ENCODE peak calls at places on chromosomes 6 and 20, in five cellular contexts. T, Y, I, U and P are unnamed samples.

GRCh38 chr20:38889792-38890496 is 36.3 kb upstream of the FAM83D start:
- DNase-seq in U (no peak), I (no peak), T (no peak), Y (no peak), P (no peak)

GRCh38 chr6:24919404-24919892 is 16.3 kb downstream of the RIPOR2 start:
- DNase-seq in I (no peak), Y (no peak), T (no peak), U (no peak), P (no peak)

GRCh38 chr6:167515873-167516507 is 191.1 kb downstream of the TTLL2 start:
- DNase-seq in Y (no peak), T (no peak), I (no peak), U (no peak), P (no peak)

GRCh38 chr6:4805553-4806307 is 29.5 kb downstream of the CDYL start:
- DNase-seq in T (peak), U (peak), Y (peak), I (no peak), P (peak)

GRCh38 chr6:111256646-111257045 is 169.3 kb downstream of the SLC16A10 start:
- DNase-seq in T (no peak), I (no peak), Y (no peak), U (no peak), P (no peak)

GRCh38 chr20:341682-342081 is 5.2 kb upstream of the NRSN2 start:
- DNase-seq in U (no peak), T (no peak), Y (no peak), I (no peak), P (no peak)

GRCh38 chr20:9677224-9677623 is 161.7 kb downstream of the PAK5 start:
- DNase-seq in I (no peak), Y (no peak), U (no peak), T (no peak), P (no peak)

GRCh38 chr6:84166395-84166794 is 61.0 kb downstream of the CEP162 start:
- DNase-seq in U (no peak), T (no peak), Y (no peak), I (no peak), P (no peak)

GRCh38 chr6:70396163-70396562 is 17.1 kb upstream of the FAM135A start:
- DNase-seq in U (no peak), I (no peak), T (no peak), Y (no peak), P (no peak)

GRCh38 chr6:70396796-70397729 is 16.2 kb upstream of the FAM135A start:
- DNase-seq in Y (no peak), I (no peak), T (no peak), U (no peak), P (no peak)

GRCh38 chr6:70395301-70395672 is 18.0 kb upstream of the FAM135A start:
- DNase-seq in T (no peak), I (no peak), U (no peak), Y (no peak), P (no peak)

GRCh38 chr6:70394518-70395300 is 18.6 kb upstream of the FAM135A start:
- DNase-seq in Y (no peak), U (no peak), T (no peak), I (no peak), P (no peak)

DNA sequence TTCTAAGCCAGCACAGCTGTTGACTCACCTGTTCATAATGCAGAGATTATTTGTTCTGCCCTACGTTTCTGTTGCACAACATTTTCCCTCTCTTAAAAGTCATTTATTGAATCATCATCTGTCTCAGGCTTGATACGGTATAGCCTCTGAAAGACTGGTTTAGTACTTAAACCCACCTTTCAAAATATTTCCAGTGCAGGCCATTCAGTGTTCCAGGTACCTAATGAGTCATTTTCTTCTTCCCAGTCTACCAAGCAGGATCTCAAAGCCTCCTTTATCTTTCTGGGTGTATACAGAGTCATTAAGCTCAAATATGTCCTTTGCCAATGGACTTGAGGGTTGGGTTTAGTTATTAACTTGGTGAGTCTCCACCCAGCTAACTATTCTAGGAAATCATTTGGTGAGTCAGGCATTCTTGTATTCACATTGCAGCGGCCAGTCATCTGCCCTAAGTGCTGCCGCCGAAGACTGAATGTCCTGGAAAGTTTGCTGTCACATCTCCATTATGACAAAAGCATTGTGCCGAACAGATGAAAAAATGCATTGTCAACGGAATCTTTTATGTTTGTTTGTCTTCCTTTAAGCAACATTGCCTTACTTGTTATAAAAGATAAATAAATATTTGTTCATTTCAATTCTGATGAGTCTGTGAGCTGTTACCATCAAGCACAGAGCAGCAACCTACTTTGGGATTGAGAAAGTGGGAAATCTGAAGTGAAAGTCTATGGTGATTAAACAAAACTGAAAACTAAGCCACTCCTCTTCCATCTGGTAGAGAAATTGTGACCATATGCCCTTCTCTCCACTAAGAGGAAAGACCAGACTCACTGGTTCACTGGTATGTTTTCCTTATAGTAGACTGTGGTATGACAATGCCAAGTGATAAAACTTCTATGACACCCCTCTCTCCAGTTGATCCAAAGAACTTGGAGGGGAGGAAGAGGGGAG is 14.3 kb upstream of the FAM135A start:
- DNase-seq in Y (peak), T (peak), I (no peak), U (no peak), P (no peak)
- TF ChIP-seq POLR2A in Y (no peak), T (peak), I (no peak), U (no peak), P (no peak)

GRCh38 chr6:169185011-169185521 is 68.6 kb downstream of the THBS2 start:
- DNase-seq in T (no peak), U (no peak), I (peak), Y (no peak), P (no peak)

GRCh38 chr6:169183233-169183632 is 70.4 kb downstream of the THBS2 start:
- DNase-seq in I (peak), Y (no peak), T (no peak), U (no peak), P (no peak)

GRCh38 chr6:169186496-169187169 is 67.0 kb downstream of the THBS2 start:
- DNase-seq in I (peak), T (no peak), U (no peak), Y (no peak), P (no peak)

GRCh38 chr6:169188051-169188863 is 65.4 kb downstream of the THBS2 start:
- DNase-seq in I (peak), U (no peak), T (no peak), Y (no peak), P (no peak)

DNA sequence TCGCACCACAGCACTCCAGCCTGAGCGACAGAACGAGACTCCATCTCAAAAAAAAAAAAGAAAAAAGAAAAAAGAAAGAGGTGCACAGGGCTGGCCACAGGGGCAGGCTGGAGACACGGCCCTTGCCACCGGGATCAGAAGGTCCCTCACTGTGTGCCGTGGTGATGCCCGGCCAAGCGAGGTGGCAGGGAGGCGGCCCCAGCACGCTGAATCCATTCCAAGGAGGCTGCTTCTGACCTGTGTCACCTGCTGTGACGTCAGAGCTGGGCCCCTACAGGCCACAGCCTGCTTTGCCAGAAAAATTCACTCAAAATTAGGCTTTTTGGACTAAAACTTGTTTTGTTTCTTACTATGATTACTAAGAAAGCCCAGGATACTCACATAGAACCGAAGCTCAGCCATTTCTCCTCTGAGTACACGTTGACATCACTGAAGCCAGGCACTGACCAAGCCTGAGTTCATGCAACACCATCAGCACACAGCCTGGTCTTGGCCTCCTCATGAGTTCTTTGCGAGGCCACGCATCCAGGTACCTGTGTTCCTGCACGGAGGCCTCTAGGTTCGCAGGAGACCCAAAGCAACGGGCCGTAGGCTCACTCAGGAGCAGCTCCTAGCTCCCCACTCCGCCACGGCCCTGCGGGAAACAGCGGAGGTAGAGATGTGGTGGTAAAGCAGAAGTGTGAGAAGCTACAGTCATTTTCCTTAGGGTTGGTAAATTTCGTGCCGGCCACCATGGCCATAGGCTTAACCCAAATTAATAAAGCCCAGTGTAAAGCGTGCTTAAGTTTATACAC is 67.8 kb downstream of the THBS2 start:
- DNase-seq in Y (no peak), U (no peak), I (peak), T (no peak), P (no peak)
- H3K27ac ChIP-seq in Y (no peak), U (no peak), I (no peak), T (no peak), P (no peak)

GRCh38 chr6:114713690-114714089 is 370.9 kb upstream of the HS3ST5 start:
- DNase-seq in U (no peak), Y (no peak), T (no peak), I (no peak), P (no peak)

GRCh38 chr6:114718716-114719270 is 376.0 kb upstream of the HS3ST5 start:
- DNase-seq in I (no peak), U (no peak), Y (no peak), T (no peak), P (no peak)

GRCh38 chr6:114712129-114712662 is 369.4 kb upstream of the HS3ST5 start:
- DNase-seq in U (no peak), T (no peak), Y (no peak), I (no peak), P (no peak)

GRCh38 chr6:114714836-114715507 is 372.1 kb upstream of the HS3ST5 start:
- DNase-seq in Y (no peak), I (no peak), T (no peak), U (no peak), P (no peak)
- TF ChIP-seq POLR2A in Y (no peak), I (no peak), T (no peak), U (no peak), P (no peak)

DNA sequence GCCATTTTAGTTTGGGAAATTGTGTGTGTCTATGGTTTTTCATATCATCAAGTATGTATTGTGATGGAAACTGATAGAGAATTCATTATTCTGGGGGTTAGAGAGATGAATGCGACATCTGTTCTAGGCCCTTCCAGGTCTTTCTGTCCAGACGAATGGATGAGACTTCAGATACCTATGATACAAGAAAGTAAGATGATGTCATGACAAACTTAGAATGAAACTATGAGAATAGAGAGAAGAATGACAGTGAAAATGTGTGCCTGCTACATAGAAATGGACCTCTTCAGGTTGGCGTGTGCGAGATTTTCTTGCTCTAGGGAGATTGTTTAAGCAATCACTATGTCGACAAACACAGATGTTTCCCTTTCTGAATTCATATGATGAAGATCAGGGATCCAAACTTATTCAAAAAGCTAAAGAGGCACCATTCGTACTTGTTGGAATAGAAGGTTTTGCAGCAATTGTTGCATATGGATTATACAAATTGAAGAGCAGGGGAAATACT is 76.1 kb downstream of the SCAND1 start:
- DNase-seq in T (no peak), I (no peak), Y (no peak), U (no peak), P (no peak)
- H3K27ac ChIP-seq in T (no peak), I (no peak), Y (no peak), U (no peak), P (no peak)

GRCh38 chr6:32153252-32153834 is 598 bp upstream of the PPT2 start:
- DNase-seq in U (peak), T (no peak), Y (peak), I (no peak), P (peak)

GRCh38 chr6:32152414-32153251 is 894 bp upstream of the PRRT1 start:
- DNase-seq in I (no peak), Y (no peak), T (no peak), U (no peak), P (no peak)

GRCh38 chr6:32153835-32154513 is at the start of gene PPT2:
- DNase-seq in U (peak), Y (peak), I (no peak), T (peak), P (peak)

GRCh38 chr6:32156891-32157290 is 3.0 kb downstream of the PPT2 start:
- DNase-seq in T (no peak), I (no peak), U (no peak), Y (no peak), P (no peak)

DNA sequence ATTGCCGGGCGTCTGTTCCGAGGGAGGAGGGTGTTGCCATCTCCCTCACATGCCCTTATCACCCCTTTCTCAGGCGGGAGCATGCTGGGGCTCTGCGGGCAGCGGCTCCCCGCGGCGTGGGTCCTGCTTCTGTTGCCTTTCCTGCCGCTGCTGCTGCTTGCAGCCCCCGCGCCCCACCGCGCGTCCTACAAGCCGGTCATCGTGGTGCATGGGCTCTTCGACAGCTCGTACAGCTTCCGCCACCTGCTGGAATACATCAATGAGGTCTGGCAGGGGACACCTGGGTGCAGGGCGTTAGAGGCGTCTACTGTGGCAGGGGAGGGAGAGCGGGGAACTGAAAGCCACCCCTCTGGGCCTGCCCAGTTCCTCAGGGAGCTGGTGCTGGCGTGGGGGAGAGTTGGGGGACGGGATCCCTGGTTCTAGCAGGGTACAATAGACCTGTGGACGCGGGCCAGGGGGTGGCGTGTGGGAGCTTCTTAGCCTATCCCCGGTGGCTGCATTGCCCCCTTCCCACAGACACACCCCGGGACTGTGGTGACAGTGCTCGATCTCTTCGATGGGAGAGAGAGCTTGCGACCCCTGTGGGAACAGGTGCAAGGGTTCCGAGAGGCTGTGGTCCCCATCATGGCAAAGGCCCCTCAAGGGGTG is 697 bp downstream of the PPT2 start:
- DNase-seq in U (peak), I (no peak), T (peak), Y (peak), P (peak)
- TF ChIP-seq POLR2A in U (no peak), I (no peak), T (peak), Y (no peak), P (no peak)

DNA sequence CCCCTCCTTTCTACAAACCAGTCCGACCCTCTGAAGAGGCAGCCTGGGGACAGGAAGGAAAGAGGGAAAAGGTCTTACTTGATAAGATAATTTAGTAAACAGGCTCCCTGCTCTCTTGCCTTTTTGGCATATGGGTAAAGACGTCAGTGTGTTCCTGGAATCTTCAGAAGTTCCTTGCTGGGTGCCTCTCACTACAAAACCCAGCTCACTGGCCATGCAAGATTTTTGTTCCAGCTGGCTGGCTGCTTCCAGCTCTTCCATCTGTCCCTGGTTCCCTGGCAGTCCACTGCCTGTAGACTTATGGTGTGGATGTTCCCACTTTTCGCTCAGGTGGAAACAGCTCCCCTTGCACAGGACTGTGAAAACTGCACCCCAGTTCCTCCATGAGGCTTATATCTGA is 57.4 kb downstream of the MOCS1 start:
- DNase-seq in I (no peak), U (no peak), Y (no peak), T (no peak), P (no peak)
- H3K27ac ChIP-seq in I (no peak), U (no peak), Y (no peak), T (no peak), P (no peak)